ENCODE peak calls at places on chromosome 13, in six cellular contexts. G is NB4, C is WTC11, A is endothelial cell of umbilical vein, I is HCT116, Q is A549. H is an unnamed sample.

GRCh38 chr13:109700176-109700575 is 86.2 kb downstream of the IRS2 start:
- DNase-seq in G (peak), C (no peak), A (peak), I (no peak), Q (no peak), H (peak)

GRCh38 chr13:26590379-26590778 is 32.9 kb downstream of the WASF3 start:
- DNase-seq in G (no peak), C (no peak), A (peak), I (no peak), Q (no peak), H (no peak)

GRCh38 chr13:113495494-113496251 is 5.2 kb upstream of the DCUN1D2 start:
- DNase-seq in G (no peak), C (peak), A (peak), I (no peak), Q (no peak), H (no peak)

GRCh38 chr13:81116461-81117282 is 775.7 kb upstream of the SPRY2 start:
- DNase-seq in G (no peak), C (no peak), A (no peak), I (no peak), Q (no peak), H (no peak)

GRCh38 chr13:48532146-48532472 is 771 bp downstream of the RCBTB2 start:
- DNase-seq in G (no peak), C (peak), A (no peak), I (no peak), Q (no peak), H (no peak)

GRCh38 chr13:79108914-79109643 is 297.0 kb downstream of the RBM26 start:
- DNase-seq in G (no peak), C (no peak), A (no peak), I (no peak), Q (no peak), H (no peak)

GRCh38 chr13:65505941-65506340 is 1724.2 kb downstream of the PCDH9 start:
- DNase-seq in G (no peak), C (no peak), A (no peak), I (no peak), Q (no peak), H (no peak)

GRCh38 chr13:81171065-81171647 is 830.2 kb upstream of the SPRY2 start:
- DNase-seq in G (peak), C (no peak), A (peak), I (peak), Q (no peak), H (peak)

GRCh38 chr13:107284168-107284567 is 716.2 kb upstream of the ARGLU1 start:
- DNase-seq in G (no peak), C (no peak), A (peak), I (no peak), Q (no peak), H (no peak)

GRCh38 chr13:33194820-33195692 is 90.5 kb downstream of the STARD13 start:
- DNase-seq in G (peak), C (no peak), A (peak), I (no peak), Q (no peak), H (no peak)

GRCh38 chr13:65656740-65657329 is 1573.3 kb downstream of the PCDH9 start:
- DNase-seq in G (peak), C (no peak), A (peak), I (no peak), Q (peak), H (no peak)

GRCh38 chr13:30690282-30691188 is 44.8 kb upstream of the ALOX5AP start:
- DNase-seq in G (peak), C (no peak), A (no peak), I (no peak), Q (peak), H (no peak)

GRCh38 chr13:66138172-66138811 is 1091.8 kb downstream of the PCDH9 start:
- DNase-seq in G (no peak), C (no peak), A (no peak), I (no peak), Q (no peak), H (no peak)

GRCh38 chr13:94952787-94953186 is 240.4 kb upstream of the SOX21 start:
- DNase-seq in G (no peak), C (no peak), A (no peak), I (no peak), Q (no peak), H (no peak)

GRCh38 chr13:31538067-31539042 is 201.0 kb upstream of the RXFP2 start:
- DNase-seq in G (peak), C (no peak), A (peak), I (peak), Q (no peak), H (peak)

DNA sequence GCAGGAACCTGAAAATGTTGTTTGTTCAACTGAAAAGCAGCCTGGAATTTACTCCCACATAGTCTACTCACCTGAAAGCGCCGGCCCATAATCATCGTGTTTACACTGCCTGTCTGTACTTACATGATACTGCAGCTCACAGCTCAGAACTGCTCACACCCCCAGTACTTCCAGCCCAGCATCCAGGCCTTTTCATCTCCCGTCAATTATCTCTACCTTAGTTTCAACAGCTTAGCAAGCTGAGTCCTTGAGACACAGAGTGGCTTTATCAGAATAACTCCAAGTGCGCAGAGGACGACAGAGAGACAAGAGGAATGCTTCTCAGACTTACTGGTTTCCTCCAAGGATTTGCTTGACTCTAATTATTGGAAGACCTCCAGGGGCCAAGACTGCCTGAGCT is 555.9 kb downstream of the EFNB2 start:
- DNase-seq in G (no peak), C (no peak), A (no peak), I (no peak), Q (no peak), H (no peak)
- TF ChIP-seq MAX in G (no peak), C (no peak), A (no peak), I (no peak), Q (no peak), H (no peak)

GRCh38 chr13:100344544-100344943 is 244.0 kb downstream of the GGACT start:
- DNase-seq in G (no peak), C (no peak), A (no peak), I (no peak), Q (no peak), H (no peak)

GRCh38 chr13:100338265-100338664 is 249.4 kb downstream of the PCCA start:
- DNase-seq in G (no peak), C (no peak), A (no peak), I (no peak), Q (no peak), H (no peak)

GRCh38 chr13:100339411-100339935 is 249.1 kb downstream of the GGACT start:
- DNase-seq in G (no peak), C (no peak), A (no peak), I (no peak), Q (no peak), H (no peak)

GRCh38 chr13:100340865-100341264 is 247.7 kb downstream of the GGACT start:
- DNase-seq in G (no peak), C (no peak), A (no peak), I (no peak), Q (no peak), H (no peak)

GRCh38 chr13:100341327-100341726 is 247.3 kb downstream of the GGACT start:
- DNase-seq in G (no peak), C (no peak), A (no peak), I (no peak), Q (no peak), H (no peak)
- TF ChIP-seq MAX in G (no peak), C (no peak), A (no peak), I (no peak), Q (no peak), H (no peak)

GRCh38 chr13:76019421-76020044 is 383.4 kb downstream of the LMO7 start:
- DNase-seq in G (peak), C (peak), A (no peak), I (peak), Q (no peak), H (no peak)
- TF ChIP-seq MAX in G (no peak), C (no peak), A (no peak), I (no peak), Q (no peak), H (no peak)

DNA sequence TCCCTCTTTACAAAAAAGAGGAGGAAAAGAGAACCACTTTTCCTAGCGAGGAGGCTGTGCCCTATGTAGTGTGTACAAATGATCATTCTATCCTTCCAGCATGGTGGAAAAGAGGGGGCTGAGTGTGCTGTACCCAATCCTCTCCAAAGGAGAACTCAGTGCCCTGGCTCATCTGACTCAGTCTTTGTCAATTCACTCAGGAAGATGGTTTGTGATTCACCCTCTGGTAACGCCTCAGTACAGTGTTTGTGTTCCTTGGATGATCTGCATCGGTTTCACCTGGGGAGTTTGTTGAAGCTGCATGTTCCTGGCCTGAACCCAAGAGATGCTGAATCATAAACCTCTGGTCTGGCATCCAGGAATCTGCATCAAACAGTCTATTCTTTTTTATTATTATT is 18.3 kb upstream of the ENOX1 start:
- DNase-seq in G (no peak), C (no peak), A (peak), I (peak), Q (peak), H (no peak)
- TF ChIP-seq MAX in G (no peak), C (no peak), A (no peak), I (no peak), Q (peak), H (no peak)